ENCODE peak calls at places on chromosome 3, in five cellular contexts. I is HTR-8/SVneo; Y is Kasumi-1; W is mucosa of descending colon; X is stimulated activated CD8-positive, alpha-beta memory T cell treated with anti-CD3 and anti-CD28 coated beads, Interleukin-15, amount 100 ng/mL, for 4 hours. D is an unnamed sample.

GRCh38 chr3:11600501-11601282 is 43.0 kb downstream of the VGLL4 start:
- DNase-seq in W (no peak), X (no peak), I (peak; percentile 91), Y (no peak), D (no peak)

GRCh38 chr3:41726891-41727290 is 235.0 kb downstream of the ULK4 start:
- DNase-seq in X (no peak), W (no peak), I (no peak), Y (no peak), D (no peak)

GRCh38 chr3:123272547-123272946 is 70.8 kb downstream of the SEC22A start:
- DNase-seq in I (no peak), Y (no peak), W (no peak), X (no peak), D (no peak)

GRCh38 chr3:186882881-186883685 is 40.6 kb downstream of the ADIPOQ start:
- DNase-seq in X (no peak), W (no peak), Y (peak; percentile 18), I (peak; percentile 69), D (peak; percentile 51)

GRCh38 chr3:167783781-167784180 is 48.3 kb downstream of the SERPINI1 start:
- DNase-seq in W (no peak), Y (no peak), X (no peak), I (no peak), D (no peak)

GRCh38 chr3:100402150-100402706 is 889 bp downstream of the LNP1 start:
- DNase-seq in Y (peak; percentile 57), I (no peak), W (no peak), X (no peak), D (peak; percentile 14)

GRCh38 chr3:94525039-94525438 is 462.2 kb downstream of the NSUN3 start:
- DNase-seq in Y (no peak), I (no peak), X (no peak), W (no peak), D (no peak)

GRCh38 chr3:189590223-189590622 is 41.0 kb upstream of the TP63 start:
- DNase-seq in Y (no peak), I (no peak), X (no peak), W (no peak), D (no peak)

GRCh38 chr3:110234831-110235230 is 836.8 kb upstream of the NECTIN3 start:
- DNase-seq in Y (no peak), W (no peak), I (no peak), X (no peak), D (peak; percentile 39)

GRCh38 chr3:23763040-23763477 is 42.7 kb upstream of the UBE2E1 start:
- DNase-seq in Y (no peak), W (no peak), X (no peak), I (no peak), D (peak; percentile 15)

GRCh38 chr3:110070539-110070916 is 733.2 kb upstream of the DPPA4 start:
- DNase-seq in Y (no peak), X (no peak), I (no peak), W (no peak), D (no peak)

GRCh38 chr3:82637574-82637973 is 876.1 kb upstream of the GBE1 start:
- DNase-seq in I (no peak), Y (no peak), W (no peak), X (no peak), D (no peak)

GRCh38 chr3:42099020-42099765 is 8.0 kb downstream of the TRAK1 start:
- DNase-seq in I (no peak), Y (no peak), X (no peak), W (no peak), D (no peak)

GRCh38 chr3:193589129-193589528 is 3.9 kb upstream of the OPA1 start:
- DNase-seq in Y (peak; percentile 41), I (no peak), W (no peak), X (no peak), D (no peak)

GRCh38 chr3:129608087-129608935 is 1.8 kb upstream of the PLXND1 start:
- DNase-seq in I (no peak), Y (peak; percentile 84), W (no peak), X (no peak), D (peak; percentile 39)

GRCh38 chr3:23271876-23272741 is 69.0 kb downstream of the UBE2E2 start:
- DNase-seq in I (no peak), Y (no peak), W (no peak), X (no peak), D (no peak)

GRCh38 chr3:156181509-156181908 is 61.1 kb downstream of the KCNAB1 start:
- DNase-seq in Y (no peak), I (peak; percentile 7), W (no peak), X (no peak), D (no peak)

GRCh38 chr3:190012314-190012782 is 108.3 kb downstream of the P3H2 start:
- DNase-seq in X (no peak), W (no peak), I (no peak), Y (no peak), D (no peak)

GRCh38 chr3:137946341-137946973 is 63.5 kb upstream of the CLDN18 start:
- DNase-seq in I (peak; percentile 47), X (no peak), W (peak; percentile 36), Y (peak; percentile 67), D (peak; percentile 25)

GRCh38 chr3:190596341-190597285 is 82.7 kb downstream of the IL1RAP start:
- DNase-seq in W (no peak), X (no peak), I (no peak), Y (no peak), D (no peak)

GRCh38 chr3:165130709-165131108 is 52.4 kb upstream of the SI start:
- DNase-seq in Y (no peak), W (no peak), X (no peak), I (no peak), D (no peak)

GRCh38 chr3:196726788-196727675 is 12.6 kb upstream of the PAK2 start:
- DNase-seq in I (no peak), Y (no peak), W (no peak), X (no peak), D (no peak)

GRCh38 chr3:34421762-34422161 is 623.3 kb downstream of the PDCD6IP start:
- DNase-seq in W (no peak), Y (no peak), I (no peak), X (no peak), D (no peak)

GRCh38 chr3:58613236-58614132 is 36.3 kb upstream of the FAM107A start:
- DNase-seq in W (no peak), Y (no peak), I (no peak), X (no peak), D (no peak)

GRCh38 chr3:63877737-63878393 is 14.2 kb downstream of the ATXN7 start:
- DNase-seq in X (no peak), Y (no peak), I (no peak), W (no peak), D (no peak)

GRCh38 chr3:8509961-8510360 is 8.3 kb downstream of the LMCD1 start:
- DNase-seq in I (peak; percentile 49), Y (no peak), W (no peak), X (no peak), D (no peak)

GRCh38 chr3:110533089-110533488 is 538.5 kb upstream of the NECTIN3 start:
- DNase-seq in I (no peak), Y (no peak), X (no peak), W (no peak), D (no peak)

GRCh38 chr3:50971487-50971924 is 296.8 kb downstream of the DOCK3 start:
- DNase-seq in X (no peak), Y (peak; percentile 62), W (no peak), I (peak; percentile 46), D (peak; percentile 56)

GRCh38 chr3:150623945-150624344 is 20.8 kb downstream of the SELENOT start:
- DNase-seq in W (no peak), I (no peak), X (no peak), Y (no peak), D (no peak)

D was measured in MV-4-11.